ENCODE peak calls at places on chromosomes 11 and 22, in four cellular contexts. D is activated naive CD4-positive, alpha-beta T cell treated with anti-CD3 and anti-CD28 coated beads, Interleukin-2, amount 50 U/mL, for 16 hours; I is stimulated activated CD8-positive, alpha-beta memory T cell treated with anti-CD3 and anti-CD28 coated beads, Interleukin-7, amount 100 ng/mL, for 24 hours; R is CD8-positive, alpha-beta memory T cell. S is an unnamed sample.

GRCh38 chr11:69669486-69669885 is 5.7 kb downstream of the LTO1 start:
- DNase-seq in I (no peak), D (no peak), R (no peak), S (no peak)

GRCh38 chr11:7525424-7525823 is 11.6 kb downstream of the PPFIBP2 start:
- DNase-seq in I (no peak), R (no peak), D (no peak), S (no peak)

GRCh38 chr11:40190294-40190693 is 1269.2 kb downstream of the LRRC4C start:
- DNase-seq in D (no peak), I (no peak), R (no peak), S (no peak)

GRCh38 chr11:133506023-133506422 is 26.3 kb downstream of the OPCML start:
- DNase-seq in I (no peak), D (no peak), R (no peak), S (no peak)

GRCh38 chr22:48943567-48944432 is 883.9 kb downstream of the BRD1 start:
- DNase-seq in D (no peak), R (no peak), I (no peak), S (peak; percentile 36)

GRCh38 chr11:14668733-14669301 is 25.2 kb downstream of the PDE3B start:
- DNase-seq in I (no peak), D (no peak), R (no peak), S (no peak)

GRCh38 chr11:86559311-86559945 is 113.0 kb downstream of the ME3 start:
- DNase-seq in D (no peak), R (no peak), I (no peak), S (no peak)

GRCh38 chr11:75656044-75656726 is 12.7 kb downstream of the MAP6 start:
- DNase-seq in I (no peak), D (no peak), R (no peak), S (no peak)

GRCh38 chr11:16086229-16086628 is 270.1 kb downstream of the SOX6 start:
- DNase-seq in D (no peak), R (no peak), I (no peak), S (no peak)

GRCh38 chr11:107496011-107496410 is 38.4 kb upstream of the CWF19L2 start:
- DNase-seq in R (no peak), D (no peak), I (no peak), S (no peak)

GRCh38 chr11:7254731-7255291 is 3.1 kb downstream of the SYT9 start:
- DNase-seq in D (no peak), I (no peak), R (no peak), S (no peak)

GRCh38 chr11:34315006-34315793 is 42.6 kb downstream of the ABTB2 start:
- DNase-seq in R (no peak), D (no peak), I (no peak), S (no peak)

GRCh38 chr11:35541621-35542375 is 16.4 kb upstream of the PAMR1 start:
- DNase-seq in D (no peak), R (no peak), I (no peak), S (peak; percentile 24)

GRCh38 chr11:96180341-96180740 is 162.7 kb downstream of the MAML2 start:
- DNase-seq in D (no peak), R (no peak), I (no peak), S (no peak)

GRCh38 chr11:23765862-23766261 is 731.0 kb upstream of the LUZP2 start:
- DNase-seq in D (no peak), R (no peak), I (no peak), S (no peak)

GRCh38 chr11:102012946-102013345 is 34.3 kb upstream of the CFAP300 start:
- DNase-seq in R (no peak), I (no peak), D (no peak), S (no peak)

GRCh38 chr22:30949934-30950660 is 18.5 kb downstream of the MORC2 start:
- DNase-seq in R (no peak), D (no peak), I (no peak), S (no peak)

GRCh38 chr11:83508804-83509203 is 222.6 kb upstream of the CCDC90B start:
- DNase-seq in I (no peak), D (no peak), R (no peak), S (no peak)

GRCh38 chr22:32031466-32031865 is 11.6 kb upstream of the SLC5A1 start:
- DNase-seq in D (no peak), R (no peak), I (no peak), S (no peak)

GRCh38 chr22:30005213-30005857 is 74.9 kb upstream of the HORMAD2 start:
- DNase-seq in R (peak; percentile 38), I (peak; percentile 21), D (peak; percentile 59), S (peak; percentile 91)

GRCh38 chr11:126090452-126090851 is 27.8 kb upstream of the CDON start:
- DNase-seq in R (no peak), D (no peak), I (no peak), S (no peak)

GRCh38 chr22:20867179-20868099 is 8.6 kb downstream of the SNAP29 start:
- DNase-seq in I (no peak), D (no peak), R (no peak), S (peak; percentile 64)

GRCh38 chr22:22380098-22381030 is 128.2 kb downstream of the ZNF280B start:
- DNase-seq in I (no peak), D (no peak), R (no peak), S (peak; percentile 29)

GRCh38 chr11:130999992-131000770 is 83.9 kb upstream of the SNX19 start:
- DNase-seq in D (no peak), I (no peak), R (no peak), S (no peak)

GRCh38 chr11:19345519-19345847 is 104.7 kb upstream of the E2F8 start:
- DNase-seq in R (no peak), D (no peak), I (no peak), S (no peak)

GRCh38 chr22:43109921-43110443 is 568 bp upstream of the BIK start:
- DNase-seq in R (no peak), D (no peak), I (no peak), S (peak; percentile 51)

GRCh38 chr11:32136654-32137053 is 45.8 kb downstream of the RCN1 start:
- DNase-seq in I (no peak), R (no peak), D (no peak), S (no peak)

GRCh38 chr22:25023879-25024278 is 71.4 kb downstream of the KIAA1671 start:
- DNase-seq in D (no peak), R (no peak), I (no peak), S (no peak)

S was measured in mucosa of descending colon.